ENCODE peak calls at places on chromosome 3, in five cellular contexts. F is lower leg skin, Q is uterus, D is suprapubic skin, K is sigmoid colon. R is an unnamed sample.

GRCh38 chr3:143124683-143125520 is 5.3 kb downstream of the CHST2 start:
- DNase-seq in F (no peak), Q (no peak), D (no peak), K (no peak), R (no peak)

GRCh38 chr3:138135141-138135832 is 3.1 kb upstream of the A4GNT start:
- DNase-seq in F (no peak), Q (no peak), D (no peak), K (no peak), R (no peak)

GRCh38 chr3:52124126-52124525 is 30.1 kb downstream of the POC1A start:
- DNase-seq in F (no peak), Q (no peak), D (no peak), K (peak; percentile 46), R (no peak)

GRCh38 chr3:50759015-50759414 is 84.3 kb downstream of the DOCK3 start:
- DNase-seq in F (no peak), Q (no peak), D (no peak), K (no peak), R (no peak)

GRCh38 chr3:141412087-141412935 is 44.0 kb downstream of the ZBTB38 start:
- DNase-seq in F (peak; percentile 71), Q (peak; percentile 55), D (no peak), K (peak; percentile 79), R (no peak)

GRCh38 chr3:24316887-24317383 is 177.7 kb downstream of the THRB start:
- DNase-seq in F (no peak), Q (no peak), D (no peak), K (no peak), R (no peak)

GRCh38 chr3:185824467-185825378 is at the start of gene IGF2BP2:
- DNase-seq in F (peak; percentile 45), Q (peak; percentile 59), D (peak; percentile 81), K (peak; percentile 77), R (peak; percentile 80)

GRCh38 chr3:155443821-155444220 is 150.3 kb upstream of the STRIT1 start:
- DNase-seq in F (no peak), Q (no peak), D (no peak), K (no peak), R (no peak)

GRCh38 chr3:138441742-138442141 is 7.3 kb downstream of the ESYT3 start:
- DNase-seq in F (no peak), Q (no peak), D (no peak), K (no peak), R (peak; percentile 70)

GRCh38 chr3:190094201-190094718 is 26.4 kb downstream of the P3H2 start:
- DNase-seq in F (no peak), Q (no peak), D (no peak), K (no peak), R (no peak)

GRCh38 chr3:66499881-66500574 is 794 bp downstream of the LRIG1 start:
- DNase-seq in F (no peak), Q (peak; percentile 35), D (peak; percentile 82), K (peak; percentile 79), R (peak; percentile 37)

GRCh38 chr3:116059421-116060096 is 385.7 kb downstream of the LSAMP start:
- DNase-seq in F (no peak), Q (no peak), D (no peak), K (no peak), R (peak; percentile 61)

GRCh38 chr3:193731656-193732055 is 138.6 kb downstream of the OPA1 start:
- DNase-seq in F (no peak), Q (no peak), D (no peak), K (no peak), R (no peak)
- TF ChIP-seq POLR2A in F (no peak), Q (no peak), D (no peak), K (no peak), R (no peak)

DNA sequence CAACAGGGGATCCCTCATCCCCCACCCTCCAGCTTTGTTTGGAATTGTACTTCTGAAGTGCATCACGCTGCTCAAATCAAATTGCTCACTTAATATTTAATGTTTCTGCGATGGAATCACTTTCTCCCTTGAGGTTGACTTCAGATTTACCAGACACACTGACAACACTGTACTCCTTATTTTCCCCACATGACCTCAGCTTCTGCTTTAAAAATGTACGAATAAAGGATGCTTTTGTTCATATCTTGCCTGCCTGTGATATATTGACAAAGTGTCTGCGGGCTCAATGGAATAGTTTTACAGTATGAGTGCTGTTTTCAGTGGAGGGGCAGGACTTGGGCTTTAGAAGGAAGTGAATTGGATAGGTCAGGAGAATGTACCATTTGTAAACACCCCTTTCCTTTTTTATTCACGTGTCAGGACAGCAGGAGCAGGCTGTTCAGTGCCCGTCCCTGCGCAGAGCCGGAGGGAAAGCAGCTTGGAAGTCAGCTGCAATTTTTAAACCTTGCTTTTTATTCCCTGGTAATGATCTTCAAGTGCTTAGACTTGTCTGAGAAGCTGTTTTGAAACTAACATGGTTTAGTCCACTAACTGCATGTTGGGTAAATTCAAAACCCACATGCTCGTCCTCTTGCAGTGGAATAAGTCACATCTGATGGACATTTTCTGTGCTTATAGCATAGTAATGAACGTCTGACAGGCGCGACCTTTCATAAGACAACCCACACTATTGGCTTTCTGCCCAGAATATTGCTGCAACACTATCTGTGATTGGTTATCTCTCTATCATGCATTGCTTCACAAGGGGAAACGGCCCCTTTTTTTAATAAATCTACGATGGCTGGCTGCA is 29.9 kb downstream of the MBNL1 start:
- DNase-seq in F (peak; percentile 87), Q (peak; percentile 44), D (no peak), K (peak; percentile 86), R (no peak)
- TF ChIP-seq POLR2A in F (no peak), Q (peak; percentile 33), D (no peak), K (peak; percentile 52), R (no peak)

GRCh38 chr3:43055806-43056770 is 49.8 kb downstream of the POMGNT2 start:
- DNase-seq in F (no peak), Q (no peak), D (no peak), K (no peak), R (no peak)
- TF ChIP-seq POLR2A in F (no peak), Q (no peak), D (no peak), K (no peak), R (no peak)

GRCh38 chr3:184334470-184335158 is 2.8 kb upstream of the FAM131A start:
- DNase-seq in F (no peak), Q (no peak), D (no peak), K (no peak), R (peak; percentile 84)
- TF ChIP-seq POLR2A in F (no peak), Q (no peak), D (no peak), K (no peak), R (no peak)

GRCh38 chr3:134082582-134082981 is 52.9 kb upstream of the SLCO2A1 start:
- DNase-seq in F (no peak), Q (no peak), D (no peak), K (no peak), R (no peak)
- TF ChIP-seq POLR2A in F (no peak), Q (no peak), D (no peak), K (no peak), R (no peak)

GRCh38 chr3:14463330-14464216 is 61.2 kb downstream of the SLC6A6 start:
- DNase-seq in F (no peak), Q (no peak), D (no peak), K (no peak), R (no peak)
- TF ChIP-seq POLR2A in F (no peak), Q (no peak), D (no peak), K (no peak), R (no peak)

GRCh38 chr3:39447637-39448483 is 19.6 kb upstream of the MOBP start:
- DNase-seq in F (peak; percentile 71), Q (peak; percentile 51), D (no peak), K (peak; percentile 74), R (peak; percentile 72)

GRCh38 chr3:39446444-39446843 is 21.0 kb upstream of the MOBP start:
- DNase-seq in F (no peak), Q (no peak), D (no peak), K (no peak), R (no peak)

GRCh38 chr3:39445927-39446326 is 21.6 kb upstream of the MOBP start:
- DNase-seq in F (no peak), Q (no peak), D (no peak), K (no peak), R (no peak)

GRCh38 chr3:39449796-39450195 is 17.7 kb upstream of the MOBP start:
- DNase-seq in F (no peak), Q (no peak), D (no peak), K (no peak), R (no peak)

DNA sequence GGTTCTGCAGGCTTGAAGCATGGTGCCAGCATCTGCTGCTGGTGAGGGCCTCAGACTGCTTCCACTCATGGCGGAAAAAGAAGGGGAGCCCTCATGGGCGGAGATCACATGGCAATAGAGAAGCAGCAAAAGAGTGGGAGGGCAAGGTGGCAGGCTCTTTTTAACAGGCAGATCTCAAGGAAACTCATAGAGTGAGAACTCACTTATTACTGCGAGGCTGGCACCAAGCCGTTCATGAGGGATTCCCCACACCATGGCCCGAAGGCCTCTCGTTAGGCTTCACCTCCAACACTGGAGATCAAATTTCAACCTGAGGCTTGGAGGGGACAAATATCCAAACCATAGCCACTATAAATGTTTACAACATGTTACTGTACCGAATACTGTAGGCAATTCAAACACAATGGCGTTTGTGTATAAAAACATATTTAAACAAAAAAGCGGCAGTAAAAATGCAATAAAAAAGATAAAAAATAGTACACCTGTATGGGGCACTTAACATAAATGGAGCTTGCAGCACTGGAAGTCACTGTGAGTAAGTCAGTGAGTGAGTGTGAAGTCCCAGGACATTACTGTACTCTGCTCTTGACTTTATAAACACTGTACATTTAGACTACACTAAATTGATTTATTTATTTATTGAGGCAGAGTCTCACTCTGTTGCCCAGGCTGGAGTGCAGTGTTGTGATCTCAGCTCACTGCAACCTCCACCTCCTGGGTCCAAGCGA is 18.8 kb upstream of the MOBP start:
- DNase-seq in F (no peak), Q (no peak), D (no peak), K (no peak), R (no peak)
- TF ChIP-seq POLR2A in F (no peak), Q (no peak), D (no peak), K (no peak), R (no peak)